ENCODE peak calls at places on chromosomes 16 and 17, in four cellular contexts. D is lower lobe of right lung; O is naive thymus-derived CD4-positive, alpha-beta T cell; T is PC-9. E is an unnamed sample. For H3K27me3, the result is how much of the 10 kb centered on the place peaks cover.

GRCh38 chr17:76700627-76701470 is 9.9 kb downstream of the MXRA7 start:
- DNase-seq in T (no peak), D (no peak), O (no peak), E (peak)

GRCh38 chr16:66267287-66268137 is 99.0 kb upstream of the CDH5 start:
- DNase-seq in O (no peak), D (no peak), T (no peak), E (no peak)

GRCh38 chr16:84228321-84228838 is 11.4 kb downstream of the KCNG4 start:
- DNase-seq in O (no peak), T (peak), D (peak), E (no peak)

GRCh38 chr16:5642034-5642433 is 544.4 kb upstream of the EEF2KMT start:
- DNase-seq in O (no peak), D (no peak), T (no peak), E (no peak)

GRCh38 chr16:13936596-13937081 is 16.7 kb downstream of the ERCC4 start:
- DNase-seq in O (no peak), T (no peak), D (no peak), E (no peak)

GRCh38 chr17:63140255-63140654 is 174.2 kb downstream of the TANC2 start:
- DNase-seq in T (no peak), O (no peak), D (no peak), E (no peak)

GRCh38 chr16:85546585-85547447 is 66.3 kb upstream of the GSE1 start:
- DNase-seq in T (no peak), D (no peak), O (no peak), E (no peak)

GRCh38 chr17:74024871-74025531 is 178.5 kb upstream of the RPL38 start:
- DNase-seq in O (no peak), T (no peak), D (no peak), E (no peak)

GRCh38 chr17:68598545-68598961 is 2.6 kb downstream of the FAM20A start:
- DNase-seq in D (no peak), O (no peak), T (no peak), E (no peak)

GRCh38 chr16:3195975-3196374 is 8.0 kb downstream of the OR1F1 start:
- DNase-seq in T (no peak), D (no peak), O (no peak), E (no peak)

GRCh38 chr16:8486985-8487384 is 103.3 kb downstream of the TMEM114 start:
- DNase-seq in D (no peak), O (no peak), T (no peak), E (no peak)

GRCh38 chr17:77211681-77212080 is 70.9 kb downstream of the SEC14L1 start:
- DNase-seq in O (no peak), T (no peak), D (no peak), E (no peak)

GRCh38 chr17:82231312-82231561 is 2.4 kb downstream of the SLC16A3 start:
- DNase-seq in T (no peak), D (no peak), O (no peak), E (no peak)

GRCh38 chr16:27217256-27217655 is 13.9 kb downstream of the KDM8 start:
- DNase-seq in T (no peak), D (no peak), O (no peak), E (no peak)

GRCh38 chr17:75959046-75959838 is 18.4 kb upstream of the FBF1 start:
- DNase-seq in O (no peak), T (no peak), D (no peak), E (no peak)

GRCh38 chr17:45756266-45756989 is 27.7 kb upstream of the CRHR1 start:
- DNase-seq in T (no peak), D (no peak), O (no peak), E (no peak)

GRCh38 chr16:80463303-80463702 is 77.5 kb upstream of the DYNLRB2 start:
- DNase-seq in O (no peak), D (no peak), T (no peak), E (no peak)

GRCh38 chr17:67021196-67021595 is 23.2 kb upstream of the CACNG1 start:
- DNase-seq in T (no peak), O (no peak), D (no peak), E (no peak)

GRCh38 chr16:35252356-35252936 is 1793.0 kb downstream of the TP53TG3F start:
- DNase-seq in O (no peak), D (no peak), T (no peak), E (no peak)

GRCh38 chr16:35258381-35258780 is 1799.0 kb downstream of the TP53TG3F start:
- DNase-seq in T (no peak), D (no peak), O (no peak), E (no peak)

GRCh38 chr16:35255816-35256215 is 1796.4 kb downstream of the TP53TG3F start:
- DNase-seq in T (no peak), O (no peak), D (no peak), E (no peak)

DNA sequence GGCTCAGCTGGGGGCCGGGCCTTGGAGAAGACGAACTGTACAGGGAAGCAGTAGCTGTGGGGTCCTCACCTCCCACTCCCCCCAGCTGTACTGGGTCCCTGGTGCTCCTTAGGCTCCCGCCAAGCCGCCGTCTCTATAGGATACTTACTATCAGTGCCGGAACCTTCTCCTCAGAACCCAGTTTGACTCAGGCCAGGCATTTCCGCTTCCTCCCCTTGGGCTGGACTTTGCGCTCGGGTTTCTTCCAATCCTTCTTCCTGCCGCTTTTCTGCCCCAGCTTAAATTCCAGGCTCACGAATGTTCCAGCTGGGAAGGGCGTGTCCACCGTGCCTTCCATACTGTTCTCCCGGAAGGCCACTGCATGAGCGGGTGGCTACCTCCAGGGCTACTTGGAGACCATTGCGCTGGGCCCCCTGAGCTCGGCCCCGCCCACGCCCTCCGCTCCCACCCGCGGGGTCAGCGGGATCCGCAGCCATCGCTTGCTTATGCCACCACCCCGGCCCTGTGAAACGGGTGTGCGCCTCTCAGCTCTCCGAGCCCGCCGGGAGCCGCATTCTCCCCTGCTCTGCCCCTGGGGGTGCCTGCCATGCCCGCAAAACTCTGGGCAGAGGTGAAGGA is 1795.9 kb downstream of the TP53TG3F start:
- DNase-seq in T (no peak), D (no peak), O (no peak), E (no peak)
- H3K27me3 ChIP-seq in T (under half), D (under half), O (under half), E (under half)

GRCh38 chr17:29018788-29019474 is 13.1 kb upstream of the SEZ6 start:
- DNase-seq in T (no peak), O (no peak), D (no peak), E (no peak)

GRCh38 chr17:29021251-29021650 is 15.4 kb upstream of the SEZ6 start:
- DNase-seq in D (no peak), O (no peak), T (no peak), E (no peak)

GRCh38 chr17:29024456-29024952 is 18.4 kb upstream of the PIPOX start:
- DNase-seq in T (no peak), D (no peak), O (no peak), E (no peak)

GRCh38 chr17:29016635-29017034 is 10.8 kb upstream of the SEZ6 start:
- DNase-seq in D (no peak), T (no peak), O (no peak), E (no peak)

DNA sequence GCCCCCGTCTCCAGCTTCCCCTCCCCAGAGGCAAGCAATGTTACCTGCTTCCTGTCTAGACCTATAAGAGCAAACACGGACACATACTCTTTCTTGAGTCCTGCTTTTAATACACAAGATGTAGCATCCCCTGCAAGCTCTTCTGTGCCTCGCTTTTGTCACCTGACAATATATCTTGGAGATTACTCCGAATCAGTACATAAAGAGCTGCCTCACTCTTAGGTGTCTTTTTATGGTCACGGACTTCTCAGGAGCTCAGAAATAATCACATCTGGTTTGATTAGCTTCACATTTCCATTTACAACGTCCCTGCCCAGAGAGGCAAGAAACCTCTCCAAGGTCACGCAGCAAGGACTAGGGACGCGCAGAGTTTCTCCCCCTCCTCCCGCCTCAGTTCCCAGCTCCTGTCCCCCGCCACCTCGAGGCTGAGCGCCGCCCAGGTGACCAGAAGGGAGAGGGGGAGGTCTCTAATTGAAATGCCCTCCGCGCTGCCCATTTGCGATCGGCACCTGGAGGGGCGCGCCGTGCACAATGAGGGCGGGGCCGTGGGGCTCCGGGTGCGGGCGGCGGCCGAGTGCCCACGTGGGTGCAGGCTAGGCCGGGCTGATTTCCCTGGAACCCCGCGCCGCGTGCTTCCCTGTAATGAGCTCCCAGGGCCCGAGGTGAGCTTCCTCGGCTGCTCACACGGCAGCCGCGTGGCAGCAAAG is 13.8 kb upstream of the SEZ6 start:
- DNase-seq in D (no peak), T (peak), O (no peak), E (no peak)
- H3K27me3 ChIP-seq in D (half or more), T (half or more), O (under half), E (under half)

DNA sequence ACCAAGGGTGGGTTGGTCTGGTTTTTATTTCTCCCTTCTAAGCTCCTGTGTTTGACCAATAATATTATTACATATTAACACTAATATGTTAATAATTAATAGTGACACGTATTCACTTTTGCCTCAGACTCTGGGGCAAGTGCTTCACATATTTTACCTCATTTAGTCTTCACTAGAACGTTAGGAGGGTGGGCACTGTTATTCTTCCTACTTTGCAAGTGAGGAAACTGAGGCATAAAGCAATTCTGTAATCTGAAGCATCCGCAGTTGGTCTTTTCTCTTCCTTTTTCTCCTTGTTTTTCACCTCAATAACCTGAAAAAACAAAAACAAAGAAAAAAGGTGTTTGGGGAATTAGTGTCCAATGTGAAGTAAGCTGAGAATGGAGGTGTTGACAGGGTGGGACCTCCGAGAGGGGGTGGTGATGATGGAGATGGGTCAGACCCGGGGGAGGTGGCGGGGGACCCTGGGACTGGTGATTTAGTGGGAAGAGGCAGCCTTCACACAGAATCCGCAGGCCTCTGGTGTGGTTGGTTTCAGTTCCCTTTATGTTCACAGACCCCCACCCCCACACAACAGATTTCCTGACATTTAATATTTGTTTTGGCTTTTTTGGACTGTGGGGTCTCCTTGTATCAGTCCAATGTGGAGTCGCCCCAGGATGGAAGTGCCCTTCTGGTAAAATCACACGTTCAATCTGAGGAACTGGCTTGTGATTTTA is 3.7 kb downstream of the CDH1 start:
- DNase-seq in T (no peak), O (no peak), D (no peak), E (no peak)
- H3K27me3 ChIP-seq in T (under half), O (under half), D (under half), E (under half)

GRCh38 chr16:1123525-1124230 is 27.6 kb upstream of the C1QTNF8 start:
- DNase-seq in D (no peak), O (no peak), T (no peak), E (no peak)

GRCh38 chr16:1125471-1125870 is 27.4 kb upstream of the CACNA1H start:
- DNase-seq in D (no peak), O (peak), T (peak), E (no peak)

GRCh38 chr16:1124795-1125194 is 28.1 kb upstream of the CACNA1H start:
- DNase-seq in D (no peak), O (no peak), T (no peak), E (no peak)

GRCh38 chr16:1126044-1126443 is 26.9 kb upstream of the CACNA1H start:
- DNase-seq in T (no peak), D (no peak), O (no peak), E (no peak)

DNA sequence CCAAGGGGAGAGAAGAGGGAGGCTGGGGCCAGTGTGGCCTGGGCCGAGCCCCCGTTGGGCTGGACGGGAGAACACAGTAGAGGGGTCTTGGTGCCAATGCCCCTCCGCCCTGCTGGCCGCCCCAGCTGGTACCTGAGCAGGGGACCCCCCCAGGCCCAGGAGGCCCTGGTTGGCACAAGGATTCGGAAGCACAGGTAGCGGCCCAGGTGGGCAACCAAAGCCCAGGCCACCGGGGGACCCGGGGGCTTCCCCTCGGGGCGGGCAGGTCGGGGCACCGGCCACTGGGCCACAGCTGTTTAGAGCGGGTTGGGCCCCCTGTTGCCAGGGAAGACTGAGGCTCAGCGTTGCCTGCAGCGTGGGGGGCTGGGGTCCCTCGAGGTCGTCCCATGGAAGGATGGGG is 28.2 kb upstream of the C1QTNF8 start:
- DNase-seq in T (no peak), O (no peak), D (no peak), E (no peak)
- H3K27me3 ChIP-seq in T (half or more), O (under half), D (half or more), E (under half)

DNA sequence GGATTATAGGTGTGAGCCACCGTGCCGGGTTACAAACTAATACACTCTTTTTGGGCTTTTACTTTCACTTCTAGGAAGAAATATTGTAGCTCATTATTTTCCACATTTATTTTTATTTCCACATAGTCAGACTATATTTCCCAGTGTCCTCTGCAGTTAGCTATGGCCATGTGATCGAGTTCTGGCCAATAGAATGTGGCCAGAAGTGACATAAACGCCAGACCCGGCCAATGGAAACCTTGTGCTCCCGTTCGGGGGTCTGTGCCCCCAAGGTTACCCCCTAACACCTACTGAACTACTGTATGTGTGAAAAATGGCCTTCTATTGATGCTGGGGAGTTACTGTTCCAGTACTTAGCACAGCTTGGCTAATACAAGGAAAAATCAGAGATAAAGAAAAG is 13.2 kb upstream of the RPTOR start:
- DNase-seq in O (no peak), D (no peak), T (no peak), E (no peak)
- H3K27me3 ChIP-seq in O (under half), D (under half), T (under half), E (under half)